ENCODE peak calls at places on chromosomes 6 and 20, in six cellular contexts. S is heart right ventricle, N is tibial nerve, V is AG04450, Q is ascending aorta, O is psoas muscle. Y is an unnamed sample.

GRCh38 chr6:40877362-40877761 is 161.7 kb downstream of the UNC5CL start:
- DNase-seq in S (no peak), N (no peak), V (no peak), Q (no peak), O (no peak), Y (no peak)

GRCh38 chr6:137637161-137637560 is 143.0 kb upstream of the OLIG3 start:
- DNase-seq in S (no peak), N (no peak), V (peak), Q (no peak), O (no peak), Y (no peak)

GRCh38 chr6:158207452-158207788 is 39.3 kb downstream of the GTF2H5 start:
- DNase-seq in S (no peak), N (no peak), V (no peak), Q (no peak), O (no peak), Y (no peak)

GRCh38 chr20:11705512-11705911 is 212.2 kb upstream of the BTBD3 start:
- DNase-seq in S (no peak), N (no peak), V (no peak), Q (no peak), O (no peak), Y (no peak)

GRCh38 chr6:52362443-52363221 is 681 bp downstream of the PAQR8 start:
- DNase-seq in S (peak), N (peak), V (no peak), Q (no peak), O (peak), Y (peak)

GRCh38 chr6:161493731-161494130 is 219.9 kb upstream of the AGPAT4 start:
- DNase-seq in S (no peak), N (no peak), V (no peak), Q (no peak), O (no peak), Y (no peak)

GRCh38 chr6:132298344-132298949 is 102.8 kb downstream of the MOXD1 start:
- DNase-seq in S (peak), N (no peak), V (peak), Q (no peak), O (no peak), Y (no peak)

GRCh38 chr20:38631155-38632022 is 29.8 kb downstream of the ARHGAP40 start:
- DNase-seq in S (no peak), N (no peak), V (no peak), Q (no peak), O (no peak), Y (no peak)

GRCh38 chr6:19289408-19289967 is 547.7 kb upstream of the ID4 start:
- DNase-seq in S (no peak), N (no peak), V (no peak), Q (no peak), O (no peak), Y (no peak)

GRCh38 chr6:110329729-110330436 is 28.3 kb downstream of the METTL24 start:
- DNase-seq in S (no peak), N (no peak), V (no peak), Q (no peak), O (no peak), Y (no peak)

GRCh38 chr6:110331383-110331782 is 26.8 kb downstream of the METTL24 start:
- DNase-seq in S (no peak), N (no peak), V (no peak), Q (no peak), O (no peak), Y (no peak)

GRCh38 chr6:110329348-110329728 is 28.8 kb downstream of the METTL24 start:
- DNase-seq in S (no peak), N (no peak), V (no peak), Q (no peak), O (no peak), Y (no peak)

GRCh38 chr6:110332281-110332680 is 25.9 kb downstream of the METTL24 start:
- DNase-seq in S (no peak), N (no peak), V (no peak), Q (no peak), O (no peak), Y (no peak)

GRCh38 chr6:110331816-110332215 is 26.3 kb downstream of the METTL24 start:
- DNase-seq in S (peak), N (no peak), V (no peak), Q (no peak), O (no peak), Y (no peak)
- H3K27ac ChIP-seq in S (no peak), N (no peak), V (no peak), Q (no peak), O (no peak), Y (no peak)

GRCh38 chr6:79712144-79712543 is 81.0 kb downstream of the SH3BGRL2 start:
- DNase-seq in S (no peak), N (no peak), V (no peak), Q (no peak), O (no peak), Y (no peak)

GRCh38 chr6:79710127-79710526 is 79.0 kb downstream of the SH3BGRL2 start:
- DNase-seq in S (no peak), N (no peak), V (no peak), Q (no peak), O (no peak), Y (no peak)

GRCh38 chr6:79711167-79711566 is 80.0 kb downstream of the SH3BGRL2 start:
- DNase-seq in S (no peak), N (no peak), V (no peak), Q (no peak), O (no peak), Y (no peak)

GRCh38 chr6:79712616-79713015 is 81.5 kb downstream of the SH3BGRL2 start:
- DNase-seq in S (no peak), N (no peak), V (no peak), Q (no peak), O (no peak), Y (no peak)

GRCh38 chr6:79713701-79714322 is 82.7 kb downstream of the SH3BGRL2 start:
- DNase-seq in S (peak), N (no peak), V (no peak), Q (no peak), O (no peak), Y (no peak)
- H3K27ac ChIP-seq in S (no peak), N (no peak), V (no peak), Q (no peak), O (no peak), Y (no peak)

GRCh38 chr20:2114560-2114959 is 12.9 kb downstream of the STK35 start:
- DNase-seq in S (no peak), N (no peak), V (no peak), Q (no peak), O (no peak), Y (no peak)
- H3K27ac ChIP-seq in S (peak), N (no peak), V (no peak), Q (no peak), O (peak), Y (no peak)

DNA sequence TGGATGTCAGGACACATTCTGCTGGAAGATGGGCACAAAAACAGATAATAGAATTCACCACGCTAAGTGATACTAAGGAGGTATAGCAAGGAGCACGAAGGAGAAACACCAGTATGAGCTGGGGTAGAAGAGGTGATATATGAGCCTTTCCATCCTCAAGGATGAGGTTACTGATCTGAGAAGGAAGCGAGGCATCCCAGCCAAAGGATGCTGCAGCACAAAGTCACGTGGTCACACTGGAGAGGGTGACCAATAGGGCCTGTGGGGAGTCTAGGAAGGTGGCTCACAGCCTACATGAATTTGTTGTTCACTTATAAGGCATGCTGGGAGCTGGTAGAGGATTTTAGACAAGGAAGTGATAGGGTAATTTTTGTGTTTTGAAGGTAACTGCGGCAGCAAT is 1.4 kb downstream of the GINS1 start:
- DNase-seq in S (no peak), N (no peak), V (no peak), Q (no peak), O (no peak), Y (no peak)
- H3K27ac ChIP-seq in S (no peak), N (no peak), V (no peak), Q (no peak), O (no peak), Y (no peak)

DNA sequence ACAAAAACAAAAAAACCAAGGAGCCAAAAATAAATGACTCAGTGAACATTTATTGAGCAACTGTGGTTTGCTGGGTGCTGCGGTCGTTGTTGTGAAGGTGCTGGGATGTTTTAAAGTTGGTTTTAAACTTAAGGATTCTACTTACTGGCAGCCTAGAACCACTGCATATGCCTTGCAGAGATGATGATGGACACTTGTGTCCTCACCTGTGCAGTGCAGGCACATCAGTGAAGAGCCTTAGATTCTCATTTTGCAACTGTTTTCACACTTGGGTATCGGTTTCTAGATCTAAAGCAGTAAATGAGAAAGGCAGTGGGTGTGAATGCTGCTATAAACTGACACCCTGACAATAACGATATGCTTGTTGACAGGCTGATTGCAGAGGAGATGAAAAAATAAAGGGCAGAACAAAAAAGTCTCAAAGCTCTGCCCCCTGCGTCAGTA is 68.8 kb downstream of the UTRN start:
- DNase-seq in S (no peak), N (no peak), V (no peak), Q (no peak), O (no peak), Y (no peak)
- H3K27ac ChIP-seq in S (no peak), N (no peak), V (no peak), Q (no peak), O (no peak), Y (no peak)

GRCh38 chr6:110296151-110297028 is 61.8 kb downstream of the METTL24 start:
- DNase-seq in S (no peak), N (no peak), V (no peak), Q (no peak), O (no peak), Y (no peak)
- H3K27ac ChIP-seq in S (no peak), N (no peak), V (no peak), Q (no peak), O (no peak), Y (no peak)

GRCh38 chr20:62437985-62438384 is 10.6 kb upstream of the RBBP8NL start:
- DNase-seq in S (no peak), N (no peak), V (no peak), Q (no peak), O (no peak), Y (no peak)
- H3K27ac ChIP-seq in S (no peak), N (no peak), V (no peak), Q (no peak), O (no peak), Y (no peak)

GRCh38 chr6:3895303-3895635 is 46.1 kb downstream of the FAM50B start:
- DNase-seq in S (no peak), N (no peak), V (no peak), Q (no peak), O (no peak), Y (no peak)
- H3K27ac ChIP-seq in S (no peak), N (no peak), V (no peak), Q (no peak), O (peak), Y (no peak)

GRCh38 chr6:35484921-35485392 is 11.9 kb downstream of the TEAD3 start:
- DNase-seq in S (no peak), N (no peak), V (no peak), Q (no peak), O (peak), Y (no peak)
- H3K27ac ChIP-seq in S (no peak), N (peak), V (peak), Q (peak), O (no peak), Y (no peak)

Y was measured in caudate nucleus.